ENCODE peak calls at places on chromosomes 13 and 19, in ten cellular contexts. O is thoracic aorta; Z is CD8-positive, alpha-beta T cell; G is PC-3; N is CD4-positive, CD25-positive, alpha-beta regulatory T cell; T is A549; D is cardiac muscle cell; J is CD8-positive, alpha-beta memory T cell; R is aorta; M is fibroblast of lung. H is an unnamed sample.

GRCh38 chr19:28701491-28701890 is 511.5 kb downstream of the UQCRFS1 start:
- DNase-seq in T (no peak), G (peak; percentile 55), M (peak; percentile 57), O (no peak), Z (no peak), N (no peak), J (no peak), R (no peak), D (no peak), H (no peak)

GRCh38 chr19:10427169-10427568 is 6.8 kb downstream of the PDE4A start:
- DNase-seq in Z (no peak), M (no peak), T (no peak), O (no peak), R (no peak), G (no peak), N (no peak), J (no peak), D (no peak), H (no peak)

GRCh38 chr19:41409288-41409687 is 11.7 kb downstream of the BCKDHA start:
- DNase-seq in Z (no peak), T (peak; percentile 60), G (peak; percentile 83), O (no peak), R (no peak), D (peak; percentile 52), M (peak; percentile 59), N (no peak), J (no peak), H (no peak)

GRCh38 chr19:4077800-4078683 is 11.3 kb upstream of the ZBTB7A start:
- DNase-seq in Z (peak; percentile 58), N (no peak), M (no peak), J (peak; percentile 56), R (peak; percentile 82), D (peak; percentile 28), G (peak; percentile 20), T (no peak), O (no peak), H (no peak)

GRCh38 chr19:4570423-4570822 is 10.9 kb upstream of the SEMA6B start:
- DNase-seq in J (no peak), M (no peak), N (no peak), R (no peak), G (no peak), Z (no peak), T (no peak), D (no peak), O (no peak), H (no peak)

GRCh38 chr13:89883893-89884448 is 1463.5 kb upstream of the MIR17HG start:
- DNase-seq in R (no peak), D (no peak), O (no peak), G (no peak), T (no peak), J (no peak), N (no peak), Z (no peak), M (no peak), H (no peak)

GRCh38 chr13:91216928-91217700 is 130.4 kb upstream of the MIR17HG start:
- DNase-seq in M (no peak), G (peak; percentile 2), N (no peak), J (no peak), O (no peak), D (no peak), T (no peak), R (no peak), Z (no peak), H (no peak)

GRCh38 chr13:110953833-110954532 is 39.1 kb upstream of the ANKRD10 start:
- DNase-seq in M (no peak), T (no peak), J (no peak), O (no peak), D (no peak), N (no peak), R (no peak), Z (no peak), G (no peak), H (no peak)

GRCh38 chr13:60655268-60655667 is 258.2 kb downstream of the TDRD3 start:
- DNase-seq in M (no peak), N (no peak), Z (no peak), D (no peak), J (no peak), O (no peak), G (no peak), T (no peak), R (no peak), H (no peak)

GRCh38 chr13:100941811-100942361 is 267.3 kb upstream of the TMTC4 start:
- DNase-seq in O (no peak), J (no peak), G (no peak), D (no peak), N (no peak), M (peak; percentile 30), T (no peak), R (no peak), Z (no peak), H (no peak)

GRCh38 chr13:113002206-113002821 is 33.3 kb downstream of the MCF2L start:
- DNase-seq in M (no peak), Z (no peak), R (no peak), D (peak; percentile 58), J (no peak), O (no peak), T (no peak), N (no peak), G (no peak), H (no peak)

GRCh38 chr19:16290692-16291091 is 33.9 kb upstream of the KLF2 start:
- DNase-seq in G (no peak), J (no peak), N (no peak), D (no peak), M (no peak), T (no peak), R (no peak), O (no peak), Z (no peak), H (no peak)

GRCh38 chr13:39527961-39528720 is 74.9 kb downstream of the LHFPL6 start:
- DNase-seq in T (peak; percentile 65), J (no peak), O (no peak), M (peak; percentile 97), N (no peak), R (peak; percentile 52), G (peak; percentile 88), Z (no peak), D (no peak), H (no peak)

GRCh38 chr19:6084821-6085220 is 25.5 kb downstream of the RFX2 start:
- DNase-seq in M (no peak), D (no peak), J (no peak), R (no peak), G (no peak), T (no peak), N (no peak), Z (no peak), O (no peak), H (no peak)

GRCh38 chr19:33902802-33903488 is 106.3 kb downstream of the KCTD15 start:
- DNase-seq in D (no peak), M (no peak), R (no peak), N (no peak), O (no peak), T (peak; percentile 43), G (no peak), Z (no peak), J (no peak), H (no peak)

GRCh38 chr13:38819053-38819452 is 132.2 kb downstream of the FREM2 start:
- DNase-seq in G (no peak), M (peak; percentile 64), Z (no peak), J (no peak), N (no peak), T (no peak), D (no peak), R (no peak), O (no peak), H (no peak)

GRCh38 chr13:60619461-60619860 is 222.4 kb downstream of the TDRD3 start:
- DNase-seq in J (no peak), N (no peak), R (no peak), M (no peak), T (no peak), G (no peak), O (no peak), Z (no peak), D (no peak), H (no peak)

DNA sequence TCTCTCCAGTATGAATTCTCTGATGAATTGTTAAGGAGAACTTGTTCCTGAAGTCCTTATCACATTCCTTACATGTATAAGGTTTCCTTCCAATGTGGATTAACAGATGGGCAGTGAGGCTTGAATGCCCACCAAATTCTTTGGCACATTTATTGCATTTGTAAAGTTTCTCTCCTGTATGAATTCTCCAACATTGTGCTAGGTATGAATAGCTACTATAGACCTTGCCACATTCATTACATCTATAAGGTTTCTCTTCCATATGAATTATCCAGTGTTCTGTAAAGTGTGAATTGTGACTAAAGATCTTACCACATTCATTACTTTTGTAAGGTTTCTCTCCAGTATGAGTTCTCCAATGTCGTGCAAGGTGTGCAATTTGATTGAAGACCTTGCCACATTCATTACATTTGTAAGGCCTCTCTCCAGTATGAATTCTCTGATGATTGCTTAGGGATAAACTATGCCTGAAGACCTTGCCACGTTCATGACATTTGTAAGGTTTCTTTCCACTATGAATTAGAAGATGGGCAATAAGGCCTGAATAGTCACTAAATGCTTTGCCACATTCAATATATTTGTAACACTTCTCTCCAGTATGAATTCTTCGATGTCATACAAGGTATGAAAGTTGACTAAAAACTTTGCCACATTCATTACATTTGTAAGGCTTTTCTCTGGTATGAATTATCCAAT is 20.4 kb downstream of the ZNF578 start:
- DNase-seq in Z (no peak), T (no peak), J (no peak), R (no peak), O (no peak), N (no peak), M (no peak), D (no peak), G (peak; percentile 7), H (no peak)
- H3K9me3 ChIP-seq in Z (peaks cover 82% of the 10 kb centered on the region), T (peaks cover 89% of the 10 kb centered on the region), J (peaks cover 74% of the 10 kb centered on the region), R (peaks cover 22% of the 10 kb centered on the region), O (peaks cover 100% of the 10 kb centered on the region), N (peaks cover 90% of the 10 kb centered on the region), M (no peaks in the 10 kb centered on the region), D (peaks cover 16% of the 10 kb centered on the region), G (peaks cover 85% of the 10 kb centered on the region), H (peaks cover 46% of the 10 kb centered on the region)

DNA sequence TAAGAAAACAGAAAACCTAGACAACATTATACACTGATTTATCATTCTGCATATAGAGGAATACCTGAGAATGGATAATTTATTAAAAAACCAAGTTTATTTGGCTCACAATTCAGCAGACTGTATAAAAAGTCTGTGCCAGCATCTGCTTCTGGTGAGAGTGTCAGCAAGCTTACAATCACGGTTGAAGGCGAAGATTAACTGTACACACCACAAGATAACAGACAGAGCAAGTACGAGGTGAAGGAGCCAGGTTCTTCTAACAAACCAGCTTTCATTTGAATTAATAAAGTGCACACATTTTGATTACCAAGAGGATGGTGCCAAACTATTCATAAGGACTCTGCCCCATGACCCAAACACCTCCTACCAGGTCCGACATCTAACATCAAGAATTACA is 28.8 kb downstream of the ZNF91 start:
- DNase-seq in R (no peak), G (no peak), D (no peak), T (no peak), J (no peak), O (no peak), Z (no peak), N (no peak), M (no peak), H (no peak)
- H3K9me3 ChIP-seq in R (peaks cover 13% of the 10 kb centered on the region), G (peaks cover 54% of the 10 kb centered on the region), D (peaks cover 3% of the 10 kb centered on the region), T (peaks cover 56% of the 10 kb centered on the region), J (peaks cover 39% of the 10 kb centered on the region), O (peaks cover 82% of the 10 kb centered on the region), Z (peaks cover 37% of the 10 kb centered on the region), N (peaks cover 72% of the 10 kb centered on the region), M (peaks cover 2% of the 10 kb centered on the region), H (peaks cover 53% of the 10 kb centered on the region)

GRCh38 chr13:19910336-19911072 is 47.1 kb upstream of the ZMYM5 start:
- DNase-seq in M (peak; percentile 82), G (peak; percentile 94), Z (no peak), D (no peak), J (no peak), T (peak; percentile 45), R (no peak), N (no peak), O (no peak), H (no peak)
- H3K9me3 ChIP-seq in M (no peaks in the 10 kb centered on the region), G (no peaks in the 10 kb centered on the region), Z (no peaks in the 10 kb centered on the region), D (no peaks in the 10 kb centered on the region), J (no peaks in the 10 kb centered on the region), T (no peaks in the 10 kb centered on the region), R (no peaks in the 10 kb centered on the region), N (no peaks in the 10 kb centered on the region), O (no peaks in the 10 kb centered on the region), H (no peaks in the 10 kb centered on the region)

GRCh38 chr19:50199254-50199545 is 4.2 kb upstream of the MYH14 start:
- DNase-seq in G (no peak), D (no peak), T (no peak), N (no peak), Z (no peak), M (no peak), R (no peak), O (no peak), J (no peak), H (no peak)
- H3K9me3 ChIP-seq in G (no peaks in the 10 kb centered on the region), D (no peaks in the 10 kb centered on the region), T (no peaks in the 10 kb centered on the region), N (no peaks in the 10 kb centered on the region), Z (no peaks in the 10 kb centered on the region), M (no peaks in the 10 kb centered on the region), R (no peaks in the 10 kb centered on the region), O (no peaks in the 10 kb centered on the region), J (no peaks in the 10 kb centered on the region), H (no peaks in the 10 kb centered on the region)